ENCODE peak calls at places on chromosomes 6 and 20, in four cellular contexts. O is H7, Y is kidney, P is cardiac fibroblast. D is an unnamed sample.

GRCh38 chr6:125149256-125150144 is 4.1 kb upstream of the TPD52L1 start:
- DNase-seq in P (no peak), Y (no peak), O (no peak), D (no peak)

GRCh38 chr6:37048851-37049734 is 43.6 kb downstream of the FGD2 start:
- DNase-seq in Y (no peak), O (peak; percentile 12), P (peak; percentile 87), D (peak; percentile 86)

GRCh38 chr6:132650413-132650812 is 8.6 kb downstream of the TAAR1 start:
- DNase-seq in Y (no peak), O (no peak), P (no peak), D (no peak)

GRCh38 chr6:28001751-28002150 is 44.7 kb downstream of the OR2B6 start:
- DNase-seq in P (no peak), Y (no peak), O (no peak), D (no peak)

GRCh38 chr20:33554914-33555420 is 65.1 kb downstream of the CBFA2T2 start:
- DNase-seq in Y (no peak), O (peak; percentile 46), P (peak; percentile 91), D (no peak)

GRCh38 chr6:159633196-159633595 is 59.8 kb downstream of the SOD2 start:
- DNase-seq in O (peak; percentile 49), P (peak; percentile 15), Y (no peak), D (no peak)

GRCh38 chr6:73604020-73604419 is 49.8 kb downstream of the SLC17A5 start:
- DNase-seq in O (no peak), Y (no peak), P (no peak), D (no peak)

GRCh38 chr20:38181971-38182370 is 16.9 kb upstream of the TGM2 start:
- DNase-seq in Y (no peak), P (no peak), O (no peak), D (no peak)

GRCh38 chr6:144548525-144548924 is 263.4 kb downstream of the UTRN start:
- DNase-seq in P (no peak), O (no peak), Y (no peak), D (no peak)

D was measured in spleen.